ENCODE peak calls at places on chromosome 7, in ten cellular contexts. A, K, J, X, F, V, B, G, U and T are unnamed samples.

GRCh38 chr7:106021211-106022067 is 58.4 kb downstream of the CDHR3 start:
- DNase-seq in A (peak), K (no peak), J (no peak), X (no peak), F (peak), V (no peak), B (no peak), G (peak), U (no peak), T (no peak)

GRCh38 chr7:8232999-8233847 is 28.7 kb downstream of the ICA1 start:
- DNase-seq in A (no peak), K (peak), J (no peak), X (no peak), F (no peak), V (no peak), B (no peak), G (no peak), U (no peak), T (no peak)

GRCh38 chr7:109844362-109844761 is 1246.6 kb upstream of the LRRN3 start:
- DNase-seq in A (no peak), K (no peak), J (peak), X (no peak), F (peak), V (peak), B (peak), G (peak), U (no peak), T (no peak)

GRCh38 chr7:148503900-148504487 is 86.6 kb upstream of the C7orf33 start:
- DNase-seq in A (peak), K (peak), J (peak), X (no peak), F (peak), V (peak), B (peak), G (peak), U (no peak), T (no peak)

GRCh38 chr7:4882169-4882741 is 1.3 kb downstream of the RADIL start:
- DNase-seq in A (no peak), K (peak), J (peak), X (no peak), F (peak), V (no peak), B (peak), G (no peak), U (peak), T (no peak)

GRCh38 chr7:1995426-1995825 is 237.3 kb downstream of the MAD1L1 start:
- DNase-seq in A (no peak), K (no peak), J (no peak), X (no peak), F (no peak), V (no peak), B (no peak), G (no peak), U (no peak), T (no peak)

GRCh38 chr7:22801907-22802306 is 20.7 kb downstream of the TOMM7 start:
- DNase-seq in A (no peak), K (no peak), J (no peak), X (no peak), F (peak), V (no peak), B (no peak), G (peak), U (no peak), T (no peak)

GRCh38 chr7:110600983-110601382 is 489.9 kb upstream of the LRRN3 start:
- DNase-seq in A (peak), K (no peak), J (no peak), X (no peak), F (no peak), V (no peak), B (no peak), G (peak), U (no peak), T (no peak)

GRCh38 chr7:11573128-11573527 is 258.9 kb downstream of the THSD7A start:
- DNase-seq in A (no peak), K (no peak), J (no peak), X (no peak), F (no peak), V (no peak), B (no peak), G (no peak), U (no peak), T (no peak)

GRCh38 chr7:140475747-140476333 is 3.5 kb downstream of the MKRN1 start:
- DNase-seq in A (no peak), K (peak), J (peak), X (no peak), F (peak), V (peak), B (peak), G (peak), U (no peak), T (peak)

GRCh38 chr7:107815254-107815882 is 12.3 kb upstream of the SLC26A3 start:
- DNase-seq in A (no peak), K (no peak), J (no peak), X (no peak), F (no peak), V (no peak), B (no peak), G (no peak), U (no peak), T (no peak)

DNA sequence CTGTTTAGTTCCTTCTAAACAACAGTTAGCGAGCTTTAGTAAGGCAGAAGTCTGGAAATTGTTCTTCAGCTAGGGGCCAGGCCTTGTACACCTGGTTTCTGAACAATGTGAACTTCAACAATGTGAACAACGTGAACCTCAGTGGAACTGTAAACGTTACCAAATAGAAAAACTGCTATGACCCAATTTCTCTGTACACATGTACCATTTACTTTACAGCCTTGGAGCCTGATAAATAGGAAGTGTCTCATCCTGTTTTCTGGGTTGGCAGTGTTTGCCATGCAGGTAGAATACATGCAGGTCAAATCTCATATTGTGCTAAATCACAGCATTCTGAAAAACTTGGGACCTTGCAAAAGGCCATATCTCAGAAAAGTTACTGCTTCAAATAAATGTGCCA is 1.6 kb downstream of the STEAP4 start:
- DNase-seq in A (no peak), K (no peak), J (peak), X (no peak), F (no peak), V (no peak), B (no peak), G (no peak), U (no peak), T (no peak)
- H3K4me3 ChIP-seq in A (no peak), K (no peak), J (no peak), X (no peak), F (no peak), V (no peak), B (no peak), G (no peak), U (no peak), T (no peak)

GRCh38 chr7:45146531-45147379 is 10.8 kb upstream of the RAMP3 start:
- DNase-seq in A (no peak), K (no peak), J (no peak), X (no peak), F (no peak), V (no peak), B (no peak), G (no peak), U (no peak), T (no peak)
- TF ChIP-seq EZH2 in A (no peak), K (no peak), J (no peak), X (no peak), F (no peak), V (no peak), B (no peak), G (no peak), U (no peak), T (no peak)

GRCh38 chr7:113087278-113087998 is 811 bp upstream of the GPR85 start:
- DNase-seq in A (peak), K (peak), J (peak), X (no peak), F (peak), V (no peak), B (peak), G (peak), U (no peak), T (no peak)
- H3K4me3 ChIP-seq in A (peak), K (peak), J (no peak), X (no peak), F (peak), V (no peak), B (peak), G (peak), U (no peak), T (peak)

GRCh38 chr7:24756989-24757798 is at the start of gene GSDME:
- DNase-seq in A (no peak), K (peak), J (peak), X (no peak), F (peak), V (no peak), B (peak), G (peak), U (peak), T (peak)
- TF ChIP-seq EZH2 in A (no peak), K (no peak), J (no peak), X (no peak), F (no peak), V (no peak), B (peak), G (no peak), U (no peak), T (no peak)

DNA sequence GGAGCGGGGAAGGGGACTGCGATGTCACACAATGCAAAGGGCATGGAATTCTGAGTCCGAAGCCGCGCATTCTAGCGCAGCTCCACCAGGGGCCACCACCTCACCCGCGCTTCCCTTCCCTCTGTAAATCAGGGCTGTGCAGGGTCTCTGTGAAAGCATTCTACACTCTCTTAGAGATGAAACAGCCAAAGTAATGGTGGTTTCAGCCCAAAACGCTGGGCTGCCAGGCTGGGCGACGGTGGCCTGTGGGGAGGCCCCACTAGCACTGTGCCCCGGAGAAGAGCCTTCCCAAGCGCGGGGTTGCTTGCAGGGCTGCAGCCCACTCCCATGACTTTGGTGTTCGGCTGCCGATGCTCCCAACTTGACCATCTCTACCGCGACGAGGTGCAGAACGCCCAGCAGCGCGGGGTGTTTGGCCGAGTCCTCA is 11.4 kb downstream of the ATG9B start:
- DNase-seq in A (no peak), K (no peak), J (peak), X (no peak), F (peak), V (no peak), B (peak), G (peak), U (peak), T (no peak)
- H3K4me3 ChIP-seq in A (no peak), K (no peak), J (no peak), X (no peak), F (peak), V (peak), B (peak), G (no peak), U (peak), T (no peak)

DNA sequence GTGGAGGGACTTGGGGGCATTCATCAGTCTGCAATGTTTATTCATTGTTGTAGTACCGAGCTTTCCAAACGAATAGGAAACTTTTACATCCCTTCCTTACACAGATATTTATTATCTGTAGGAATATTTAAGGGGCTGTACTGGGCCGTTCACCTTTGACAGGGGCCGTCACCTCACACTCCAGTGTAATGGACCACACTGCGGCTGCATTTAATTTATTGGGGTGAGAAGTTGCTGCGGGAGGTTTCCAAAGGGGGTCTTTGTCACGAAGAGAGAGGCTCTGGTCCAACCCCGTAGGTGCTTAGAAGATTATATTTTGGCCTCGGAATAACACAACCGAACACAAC is 291.1 kb upstream of the NFE2L3 start:
- DNase-seq in A (no peak), K (no peak), J (no peak), X (no peak), F (no peak), V (no peak), B (no peak), G (no peak), U (no peak), T (no peak)
- TF ChIP-seq EZH2 in A (no peak), K (no peak), J (no peak), X (no peak), F (peak), V (no peak), B (peak), G (no peak), U (peak), T (no peak)

GRCh38 chr7:19373334-19373733 is 228.1 kb upstream of the FERD3L start:
- DNase-seq in A (no peak), K (no peak), J (no peak), X (no peak), F (no peak), V (no peak), B (no peak), G (no peak), U (no peak), T (no peak)

GRCh38 chr7:19369806-19370205 is 224.6 kb upstream of the FERD3L start:
- DNase-seq in A (no peak), K (no peak), J (no peak), X (no peak), F (no peak), V (no peak), B (no peak), G (no peak), U (no peak), T (no peak)

GRCh38 chr7:19369182-19369581 is 224.0 kb upstream of the FERD3L start:
- DNase-seq in A (no peak), K (no peak), J (no peak), X (no peak), F (peak), V (no peak), B (no peak), G (no peak), U (no peak), T (no peak)

DNA sequence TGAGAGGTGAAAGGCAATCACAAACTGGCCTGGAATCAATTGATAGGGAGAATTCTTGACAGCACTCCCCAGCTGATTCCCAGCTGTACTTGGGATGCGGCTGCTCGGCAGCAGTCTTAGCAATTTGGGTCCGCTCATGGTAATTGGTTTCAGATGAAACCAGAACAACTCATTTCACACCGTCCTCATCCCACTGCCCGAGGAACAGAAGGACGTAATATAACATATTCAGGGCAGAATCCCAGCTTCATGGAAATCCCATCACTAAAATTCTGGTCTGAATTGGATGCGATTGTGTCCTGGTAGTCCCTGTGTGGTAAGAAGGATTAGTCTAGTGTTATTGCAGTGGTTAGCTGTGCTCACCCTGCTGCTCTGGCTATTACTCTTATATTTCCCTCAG is 223.3 kb upstream of the FERD3L start:
- DNase-seq in A (no peak), K (no peak), J (no peak), X (no peak), F (peak), V (no peak), B (no peak), G (no peak), U (no peak), T (no peak)
- H3K4me3 ChIP-seq in A (no peak), K (no peak), J (no peak), X (no peak), F (no peak), V (no peak), B (no peak), G (no peak), U (no peak), T (no peak)